ENCODE peak calls at places on chromosomes 7 and 10, in five cellular contexts. J is kidney; Q is GM04504; U is ureter; Y is stimulated activated CD4-positive, alpha-beta T cell treated with anti-CD3 and anti-CD28 coated beads, Interleukin-2, amount 100 ng/mL, for 48 hours. I is an unnamed sample.

GRCh38 chr10:33939892-33940291 is 605.4 kb upstream of the NRP1 start:
- DNase-seq in Q (no peak), Y (no peak), J (no peak), U (no peak), I (no peak)

GRCh38 chr7:50544992-50545391 is 20.2 kb downstream of the DDC start:
- DNase-seq in Q (no peak), U (no peak), J (no peak), Y (no peak), I (no peak)

GRCh38 chr10:120598377-120598776 is 141.3 kb downstream of the PLPP4 start:
- DNase-seq in U (no peak), J (no peak), Y (no peak), Q (no peak), I (no peak)

GRCh38 chr10:14032406-14032998 is 298.2 kb downstream of the FRMD4A start:
- DNase-seq in Q (no peak), U (no peak), J (no peak), Y (peak; percentile 47), I (peak; percentile 51)

GRCh38 chr7:12067156-12067831 is 143.8 kb upstream of the TMEM106B start:
- DNase-seq in U (peak; percentile 54), Y (peak; percentile 29), Q (peak; percentile 25), J (peak; percentile 43), I (peak; percentile 58)

GRCh38 chr10:131725736-131726459 is 174.9 kb upstream of the PPP2R2D start:
- DNase-seq in Q (no peak), U (peak; percentile 32), J (no peak), Y (no peak), I (no peak)

GRCh38 chr10:1141261-1141660 is 85.1 kb downstream of the WDR37 start:
- DNase-seq in Q (no peak), Y (no peak), U (no peak), J (no peak), I (no peak)

GRCh38 chr7:75732764-75733630 is 5.7 kb downstream of the HIP1 start:
- DNase-seq in U (no peak), Y (no peak), Q (peak; percentile 97), J (peak; percentile 76), I (no peak)

GRCh38 chr10:116521424-116522305 is 24.1 kb upstream of the PNLIP start:
- DNase-seq in U (no peak), J (no peak), Y (peak; percentile 4), Q (peak; percentile 10), I (no peak)

I was measured in activated naive CD4-positive, alpha-beta T cell treated with anti-CD3 and anti-CD28 coated beads, Interleukin-2, amount 50 U/mL, for 16 hours.